ENCODE peak calls at places on chromosomes 13 and 19, in six cellular contexts. One of them, this sample, is unnamed.

GRCh38 chr13:66489586-66489985 is 740.5 kb downstream of the PCDH9 start:
- DNase-seq in pancreas: no peak
- DNase-seq in endodermal cell: no peak
- DNase-seq in CD8-positive, alpha-beta T cell: no peak
- DNase-seq in B cell: no peak
- DNase-seq in thyroid gland: no peak
- DNase-seq in this sample: no peak

GRCh38 chr19:535017-535835 is 3.7 kb downstream of the CDC34 start:
- DNase-seq in thyroid gland: no peak
- DNase-seq in CD8-positive, alpha-beta T cell: no peak
- DNase-seq in B cell: no peak
- DNase-seq in endodermal cell: no peak
- DNase-seq in pancreas: no peak
- DNase-seq in this sample: no peak

GRCh38 chr19:5112175-5112574 is 143.3 kb downstream of the KDM4B start:
- DNase-seq in endodermal cell: no peak
- DNase-seq in CD8-positive, alpha-beta T cell: no peak
- DNase-seq in thyroid gland: no peak
- DNase-seq in B cell: no peak
- DNase-seq in pancreas: no peak
- DNase-seq in this sample: no peak

GRCh38 chr19:21848706-21849105 is 12.7 kb upstream of the ZNF43 start:
- DNase-seq in B cell: no peak
- DNase-seq in endodermal cell: no peak
- DNase-seq in pancreas: no peak
- DNase-seq in thyroid gland: no peak
- DNase-seq in CD8-positive, alpha-beta T cell: no peak
- DNase-seq in this sample: no peak

GRCh38 chr19:45311640-45312039 is 11.0 kb downstream of the CKM start:
- DNase-seq in CD8-positive, alpha-beta T cell: no peak
- DNase-seq in endodermal cell: peak
- DNase-seq in pancreas: no peak
- DNase-seq in thyroid gland: no peak
- DNase-seq in B cell: no peak
- DNase-seq in this sample: no peak

GRCh38 chr13:95020298-95020987 is 280.8 kb downstream of the ABCC4 start:
- DNase-seq in endodermal cell: no peak
- DNase-seq in thyroid gland: no peak
- DNase-seq in B cell: no peak
- DNase-seq in pancreas: no peak
- DNase-seq in CD8-positive, alpha-beta T cell: no peak
- DNase-seq in this sample: no peak

GRCh38 chr19:17155251-17155650 is 59.9 kb upstream of the USE1 start:
- DNase-seq in endodermal cell: no peak
- DNase-seq in CD8-positive, alpha-beta T cell: no peak
- DNase-seq in pancreas: no peak
- DNase-seq in B cell: no peak
- DNase-seq in thyroid gland: no peak
- DNase-seq in this sample: no peak

GRCh38 chr13:71864094-71864980 is 2.7 kb downstream of the DACH1 start:
- DNase-seq in B cell: peak
- DNase-seq in CD8-positive, alpha-beta T cell: no peak
- DNase-seq in thyroid gland: peak
- DNase-seq in endodermal cell: no peak
- DNase-seq in pancreas: peak
- DNase-seq in this sample: peak

GRCh38 chr19:12806242-12807131 is at the start of gene RNASEH2A:
- DNase-seq in B cell: peak
- DNase-seq in thyroid gland: peak
- DNase-seq in pancreas: peak
- DNase-seq in CD8-positive, alpha-beta T cell: peak
- DNase-seq in endodermal cell: peak
- DNase-seq in this sample: peak

GRCh38 chr19:35267818-35268545 is 780 bp upstream of the USF2 start:
- DNase-seq in pancreas: peak
- DNase-seq in B cell: peak
- DNase-seq in thyroid gland: peak
- DNase-seq in endodermal cell: peak
- DNase-seq in CD8-positive, alpha-beta T cell: peak
- DNase-seq in this sample: peak

GRCh38 chr13:42867232-42867631 is 85.8 kb downstream of the FAM216B start:
- DNase-seq in pancreas: no peak
- DNase-seq in thyroid gland: no peak
- DNase-seq in CD8-positive, alpha-beta T cell: no peak
- DNase-seq in B cell: no peak
- DNase-seq in endodermal cell: no peak
- DNase-seq in this sample: no peak

GRCh38 chr13:23883255-23883654 is 5.9 kb downstream of the MIPEP start:
- DNase-seq in thyroid gland: no peak
- DNase-seq in CD8-positive, alpha-beta T cell: no peak
- DNase-seq in pancreas: no peak
- DNase-seq in B cell: no peak
- DNase-seq in endodermal cell: no peak
- DNase-seq in this sample: no peak

GRCh38 chr19:13850910-13851753 is 25.8 kb upstream of the NANOS3 start:
- DNase-seq in CD8-positive, alpha-beta T cell: no peak
- DNase-seq in thyroid gland: peak
- DNase-seq in pancreas: peak
- DNase-seq in B cell: no peak
- DNase-seq in endodermal cell: peak
- DNase-seq in this sample: peak

GRCh38 chr19:2394054-2394668 is 33.2 kb downstream of the TIMM13 start:
- DNase-seq in CD8-positive, alpha-beta T cell: no peak
- DNase-seq in endodermal cell: no peak
- DNase-seq in pancreas: no peak
- DNase-seq in B cell: peak
- DNase-seq in thyroid gland: no peak
- DNase-seq in this sample: no peak

GRCh38 chr19:19059837-19060611 is 3.8 kb upstream of the SLC25A42 start:
- DNase-seq in B cell: no peak
- DNase-seq in pancreas: no peak
- DNase-seq in CD8-positive, alpha-beta T cell: no peak
- DNase-seq in endodermal cell: no peak
- DNase-seq in thyroid gland: peak
- DNase-seq in this sample: no peak

GRCh38 chr19:48363500-48363809 is 285 bp downstream of the TMEM143 start:
- DNase-seq in B cell: no peak
- DNase-seq in endodermal cell: no peak
- DNase-seq in pancreas: peak
- DNase-seq in CD8-positive, alpha-beta T cell: peak
- DNase-seq in thyroid gland: no peak
- DNase-seq in this sample: peak

GRCh38 chr13:98648141-98648540 is 71.2 kb upstream of the STK24 start:
- DNase-seq in endodermal cell: no peak
- DNase-seq in thyroid gland: no peak
- DNase-seq in pancreas: no peak
- DNase-seq in CD8-positive, alpha-beta T cell: no peak
- DNase-seq in B cell: no peak
- DNase-seq in this sample: no peak

GRCh38 chr13:106958690-106959089 is 390.8 kb upstream of the ARGLU1 start:
- DNase-seq in B cell: no peak
- DNase-seq in endodermal cell: no peak
- DNase-seq in thyroid gland: no peak
- DNase-seq in CD8-positive, alpha-beta T cell: no peak
- DNase-seq in pancreas: no peak
- DNase-seq in this sample: no peak

GRCh38 chr13:36736119-36736726 is 62.4 kb downstream of the SERTM1 start:
- DNase-seq in pancreas: no peak
- DNase-seq in thyroid gland: peak
- DNase-seq in CD8-positive, alpha-beta T cell: peak
- DNase-seq in endodermal cell: peak
- DNase-seq in B cell: no peak
- DNase-seq in this sample: peak

GRCh38 chr19:35587326-35587725 is 1.4 kb downstream of the PMIS2 start:
- DNase-seq in CD8-positive, alpha-beta T cell: no peak
- DNase-seq in B cell: no peak
- DNase-seq in pancreas: no peak
- DNase-seq in endodermal cell: no peak
- DNase-seq in thyroid gland: peak
- DNase-seq in this sample: no peak

GRCh38 chr19:45798995-45799517 is 6.4 kb upstream of the DMWD start:
- DNase-seq in endodermal cell: peak
- DNase-seq in pancreas: peak
- DNase-seq in CD8-positive, alpha-beta T cell: peak
- DNase-seq in thyroid gland: peak
- DNase-seq in B cell: peak
- DNase-seq in this sample: no peak

GRCh38 chr13:30808600-30808999 is 73.3 kb downstream of the ALOX5AP start:
- DNase-seq in B cell: no peak
- DNase-seq in endodermal cell: no peak
- DNase-seq in CD8-positive, alpha-beta T cell: no peak
- DNase-seq in thyroid gland: no peak
- DNase-seq in pancreas: no peak
- DNase-seq in this sample: no peak
- TF ChIP-seq CTCF in B cell: no peak
- TF ChIP-seq CTCF in endodermal cell: no peak
- TF ChIP-seq CTCF in CD8-positive, alpha-beta T cell: no peak
- TF ChIP-seq CTCF in thyroid gland: no peak
- TF ChIP-seq CTCF in pancreas: no peak
- TF ChIP-seq CTCF in this sample: no peak

DNA sequence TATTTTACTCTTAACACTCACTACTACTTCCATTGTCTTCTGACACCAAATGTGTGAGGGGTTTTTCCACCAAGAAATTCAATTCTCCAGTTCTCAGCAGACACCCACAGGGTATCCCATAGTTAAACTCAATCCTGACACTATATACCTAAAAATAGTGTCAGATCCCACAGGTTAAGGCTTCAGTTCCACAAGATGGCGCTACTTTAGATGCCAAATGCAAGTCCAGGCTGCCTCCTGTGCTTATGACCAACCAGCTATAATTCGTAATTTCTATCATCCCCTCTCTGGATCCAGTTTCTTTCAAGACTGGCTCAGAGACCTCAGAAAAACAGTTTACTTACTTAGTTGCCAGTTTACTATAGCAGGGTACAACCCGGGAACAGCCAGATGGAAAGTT is 1146.2 kb upstream of the SPRY2 start:
- DNase-seq in B cell: no peak
- DNase-seq in endodermal cell: peak
- DNase-seq in thyroid gland: no peak
- DNase-seq in CD8-positive, alpha-beta T cell: no peak
- DNase-seq in pancreas: no peak
- DNase-seq in this sample: no peak
- TF ChIP-seq CTCF in B cell: no peak
- TF ChIP-seq CTCF in endodermal cell: peak
- TF ChIP-seq CTCF in thyroid gland: no peak
- TF ChIP-seq CTCF in CD8-positive, alpha-beta T cell: no peak
- TF ChIP-seq CTCF in pancreas: no peak
- TF ChIP-seq CTCF in this sample: no peak

GRCh38 chr19:33022472-33023116 is 42.1 kb downstream of the RHPN2 start:
- DNase-seq in endodermal cell: peak
- DNase-seq in CD8-positive, alpha-beta T cell: no peak
- DNase-seq in thyroid gland: no peak
- DNase-seq in pancreas: no peak
- DNase-seq in B cell: no peak
- DNase-seq in this sample: no peak
- TF ChIP-seq CTCF in endodermal cell: peak
- TF ChIP-seq CTCF in CD8-positive, alpha-beta T cell: no peak
- TF ChIP-seq CTCF in thyroid gland: no peak
- TF ChIP-seq CTCF in pancreas: no peak
- TF ChIP-seq CTCF in B cell: no peak
- TF ChIP-seq CTCF in this sample: no peak

DNA sequence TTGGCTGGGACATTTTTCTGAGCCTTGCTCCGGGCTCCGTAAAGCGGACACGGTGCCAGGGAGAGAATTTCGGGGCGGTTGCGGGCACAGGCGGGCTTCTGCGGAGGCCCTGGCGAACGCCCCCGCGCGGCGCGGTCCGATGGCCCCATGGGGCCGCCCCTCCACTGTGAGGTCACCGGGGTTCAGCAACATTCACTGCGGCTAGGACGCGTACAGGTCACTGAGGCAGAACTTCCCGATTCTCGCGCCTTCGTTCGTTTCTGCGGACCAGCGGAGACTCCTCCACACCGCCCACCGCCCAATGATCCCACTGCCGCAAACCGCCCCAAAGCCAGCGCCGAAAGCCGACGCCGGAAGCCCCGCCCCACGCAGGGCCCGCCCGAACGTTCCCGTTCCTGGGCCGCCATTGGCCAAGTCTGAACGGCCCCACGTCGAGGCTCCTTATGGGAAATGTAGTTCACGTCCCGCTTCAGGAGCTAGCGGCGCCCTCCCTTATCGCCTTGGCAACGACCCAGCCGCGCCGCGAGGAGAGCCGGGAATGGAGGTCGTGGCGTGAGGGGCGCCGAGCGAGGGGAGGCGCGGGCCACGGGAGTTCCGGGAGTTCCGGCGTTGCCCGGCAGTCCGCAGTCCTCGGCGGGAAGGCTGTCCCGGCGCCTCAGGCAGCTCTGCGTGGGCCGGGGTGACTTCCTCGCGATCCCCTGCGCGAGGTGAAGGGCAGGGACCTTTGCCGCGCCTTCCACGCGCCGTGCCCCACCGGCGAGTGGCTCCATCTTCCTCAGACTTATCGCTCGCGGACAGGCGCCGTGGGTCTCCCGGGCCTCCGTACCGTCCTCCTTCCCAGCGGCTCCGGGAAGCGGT is at the start of gene ZNF584:
- DNase-seq in thyroid gland: peak
- DNase-seq in B cell: peak
- DNase-seq in pancreas: peak
- DNase-seq in endodermal cell: peak
- DNase-seq in CD8-positive, alpha-beta T cell: peak
- DNase-seq in this sample: peak
- TF ChIP-seq CTCF in thyroid gland: no peak
- TF ChIP-seq CTCF in B cell: no peak
- TF ChIP-seq CTCF in pancreas: no peak
- TF ChIP-seq CTCF in endodermal cell: no peak
- TF ChIP-seq CTCF in CD8-positive, alpha-beta T cell: no peak
- TF ChIP-seq CTCF in this sample: no peak

GRCh38 chr19:42199440-42200115 is 17.9 kb downstream of the DEDD2 start:
- DNase-seq in endodermal cell: peak
- DNase-seq in pancreas: no peak
- DNase-seq in B cell: peak
- DNase-seq in thyroid gland: no peak
- DNase-seq in CD8-positive, alpha-beta T cell: no peak
- DNase-seq in this sample: no peak
- TF ChIP-seq CTCF in endodermal cell: no peak
- TF ChIP-seq CTCF in pancreas: no peak
- TF ChIP-seq CTCF in B cell: peak
- TF ChIP-seq CTCF in thyroid gland: no peak
- TF ChIP-seq CTCF in CD8-positive, alpha-beta T cell: peak
- TF ChIP-seq CTCF in this sample: no peak

DNA sequence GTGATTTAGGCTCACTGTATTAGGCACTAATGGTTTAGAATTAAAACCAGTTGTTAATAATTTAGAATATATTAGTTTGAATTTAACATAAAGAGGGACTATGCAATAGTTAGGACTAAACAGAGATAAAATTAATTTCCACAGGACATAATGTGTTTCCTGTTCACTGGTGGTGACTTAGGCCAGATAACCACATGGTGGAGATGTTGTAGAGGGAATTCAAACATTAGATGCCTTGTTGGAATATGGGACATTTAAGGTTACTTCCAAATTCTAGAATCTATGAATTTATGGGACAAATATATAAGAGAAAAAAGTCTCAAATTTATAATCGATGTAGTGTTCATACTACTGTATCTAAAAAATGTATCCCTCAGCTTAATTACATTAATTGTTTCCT is 615.5 kb upstream of the KLHL1 start:
- DNase-seq in B cell: no peak
- DNase-seq in pancreas: no peak
- DNase-seq in endodermal cell: no peak
- DNase-seq in thyroid gland: no peak
- DNase-seq in CD8-positive, alpha-beta T cell: no peak
- DNase-seq in this sample: no peak
- TF ChIP-seq CTCF in B cell: no peak
- TF ChIP-seq CTCF in pancreas: no peak
- TF ChIP-seq CTCF in endodermal cell: peak
- TF ChIP-seq CTCF in thyroid gland: no peak
- TF ChIP-seq CTCF in CD8-positive, alpha-beta T cell: no peak
- TF ChIP-seq CTCF in this sample: no peak

This sample was measured in mesothelial cell of epicardium.